ENCODE peak calls at places on chromosomes 4 and X, in six cellular contexts. B is colonic mucosa, V is SK-N-SH, Q is B cell, R is GM12865, M is lower leg skin. Y is an unnamed sample.

GRCh38 chr4:172996571-172997216 is 171.9 kb upstream of the GALNT7 start:
- DNase-seq in Q (no peak), R (no peak), M (no peak), B (no peak), V (no peak), Y (no peak)

GRCh38 chr4:80989921-80990544 is 40.5 kb upstream of the BMP3 start:
- DNase-seq in Q (peak), B (peak), M (no peak), V (peak), R (peak), Y (peak)

GRCh38 chr4:181008164-181008563 is 1235.0 kb upstream of the TENM3 start:
- DNase-seq in V (no peak), M (no peak), B (no peak), R (no peak), Q (no peak), Y (no peak)

GRCh38 chr4:110005461-110006056 is 92.9 kb downstream of the EGF start:
- DNase-seq in R (peak), B (no peak), M (no peak), V (peak), Q (peak), Y (no peak)

GRCh38 chr4:33746979-33747378 is 2497.3 kb downstream of the ARAP2 start:
- DNase-seq in Q (no peak), B (no peak), V (no peak), R (peak), M (no peak), Y (no peak)

GRCh38 chr4:73917081-73917501 is 47.9 kb downstream of the CXCL1 start:
- DNase-seq in M (no peak), B (no peak), Q (no peak), V (no peak), R (no peak), Y (no peak)

GRCh38 chr4:126611900-126612299 is 1020.9 kb upstream of the INTU start:
- DNase-seq in M (no peak), Q (no peak), B (no peak), R (no peak), V (no peak), Y (no peak)

GRCh38 chrX:18490816-18491215 is 65.4 kb downstream of the CDKL5 start:
- DNase-seq in M (no peak), V (no peak), B (no peak), Q (no peak), R (no peak), Y (no peak)

GRCh38 chr4:53763813-53764597 is 172.7 kb upstream of the LNX1 start:
- DNase-seq in R (no peak), M (no peak), Q (no peak), V (peak), B (no peak), Y (peak)

GRCh38 chr4:109912706-109913621 is at the start of gene EGF:
- DNase-seq in R (no peak), Q (no peak), M (no peak), V (no peak), B (peak), Y (no peak)

GRCh38 chrX:18884916-18885315 is 99.0 kb downstream of the PHKA2 start:
- DNase-seq in V (no peak), R (peak), M (no peak), B (no peak), Q (no peak), Y (no peak)

GRCh38 chrX:39726810-39727209 is 370.9 kb downstream of the BCOR start:
- DNase-seq in M (peak), V (peak), Q (no peak), B (no peak), R (no peak), Y (peak)

GRCh38 chrX:12901486-12901885 is 4.9 kb upstream of the TLR8 start:
- DNase-seq in Q (peak), M (peak), B (peak), V (peak), R (peak), Y (peak)

GRCh38 chr4:59571805-59572430 is 1628.2 kb upstream of the ADGRL3 start:
- DNase-seq in V (no peak), M (no peak), Q (no peak), R (peak), B (no peak), Y (no peak)

GRCh38 chr4:20512053-20512810 is 188.0 kb upstream of the PACRGL start:
- DNase-seq in M (no peak), B (no peak), Q (no peak), V (no peak), R (no peak), Y (no peak)

GRCh38 chrX:68985135-68985725 is 156.4 kb downstream of the EFNB1 start:
- DNase-seq in V (no peak), R (no peak), Q (no peak), M (no peak), B (no peak), Y (no peak)

GRCh38 chr4:26141101-26141830 is 179.5 kb upstream of the RBPJ start:
- DNase-seq in Q (no peak), V (no peak), B (no peak), R (no peak), M (no peak), Y (no peak)

GRCh38 chr4:155415662-155416061 is 38.9 kb upstream of the MAP9 start:
- DNase-seq in Q (no peak), R (no peak), V (no peak), M (no peak), B (no peak), Y (no peak)

GRCh38 chr4:103753868-103754653 is 34.3 kb upstream of the TACR3 start:
- DNase-seq in R (no peak), V (no peak), Q (no peak), M (no peak), B (no peak), Y (no peak)
- TF ChIP-seq CTCF in R (no peak), V (no peak), Q (no peak), M (no peak), B (no peak), Y (no peak)

GRCh38 chrX:20681691-20682090 is 415.0 kb upstream of the RPS6KA3 start:
- DNase-seq in R (no peak), Q (no peak), M (no peak), B (no peak), V (no peak), Y (no peak)

GRCh38 chrX:20685652-20686051 is 418.9 kb upstream of the RPS6KA3 start:
- DNase-seq in Q (no peak), M (no peak), R (no peak), B (no peak), V (no peak), Y (no peak)

GRCh38 chrX:20686256-20686655 is 419.5 kb upstream of the RPS6KA3 start:
- DNase-seq in M (no peak), V (no peak), B (no peak), Q (no peak), R (no peak), Y (no peak)

DNA sequence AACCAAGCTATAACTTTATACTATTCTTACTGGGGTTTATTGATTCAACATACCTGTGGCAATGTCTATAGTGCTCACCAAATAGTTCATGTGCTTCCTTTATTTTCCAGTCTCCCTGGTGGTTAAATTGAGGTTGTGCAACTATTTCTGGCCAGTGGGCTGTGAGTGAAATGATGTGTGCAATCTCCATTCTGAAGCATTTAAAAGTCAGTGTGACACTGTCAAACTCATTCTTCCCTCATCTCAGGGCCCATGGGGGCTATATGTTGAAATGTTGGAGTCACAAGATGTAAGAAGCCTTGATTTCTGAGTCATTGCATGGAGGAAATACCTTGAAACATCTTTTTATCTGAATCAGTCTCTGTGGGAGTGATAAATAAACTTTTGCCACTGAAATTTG is 414.3 kb upstream of the RPS6KA3 start:
- DNase-seq in R (no peak), B (no peak), M (no peak), V (no peak), Q (no peak), Y (no peak)
- TF ChIP-seq CTCF in R (no peak), B (no peak), M (no peak), V (peak), Q (no peak), Y (peak)

GRCh38 chrX:147803948-147804347 is 107.8 kb upstream of the FMR1 start:
- DNase-seq in M (no peak), V (peak), R (peak), Q (peak), B (no peak), Y (no peak)
- TF ChIP-seq CTCF in M (no peak), V (peak), R (peak), Q (no peak), B (peak), Y (no peak)

DNA sequence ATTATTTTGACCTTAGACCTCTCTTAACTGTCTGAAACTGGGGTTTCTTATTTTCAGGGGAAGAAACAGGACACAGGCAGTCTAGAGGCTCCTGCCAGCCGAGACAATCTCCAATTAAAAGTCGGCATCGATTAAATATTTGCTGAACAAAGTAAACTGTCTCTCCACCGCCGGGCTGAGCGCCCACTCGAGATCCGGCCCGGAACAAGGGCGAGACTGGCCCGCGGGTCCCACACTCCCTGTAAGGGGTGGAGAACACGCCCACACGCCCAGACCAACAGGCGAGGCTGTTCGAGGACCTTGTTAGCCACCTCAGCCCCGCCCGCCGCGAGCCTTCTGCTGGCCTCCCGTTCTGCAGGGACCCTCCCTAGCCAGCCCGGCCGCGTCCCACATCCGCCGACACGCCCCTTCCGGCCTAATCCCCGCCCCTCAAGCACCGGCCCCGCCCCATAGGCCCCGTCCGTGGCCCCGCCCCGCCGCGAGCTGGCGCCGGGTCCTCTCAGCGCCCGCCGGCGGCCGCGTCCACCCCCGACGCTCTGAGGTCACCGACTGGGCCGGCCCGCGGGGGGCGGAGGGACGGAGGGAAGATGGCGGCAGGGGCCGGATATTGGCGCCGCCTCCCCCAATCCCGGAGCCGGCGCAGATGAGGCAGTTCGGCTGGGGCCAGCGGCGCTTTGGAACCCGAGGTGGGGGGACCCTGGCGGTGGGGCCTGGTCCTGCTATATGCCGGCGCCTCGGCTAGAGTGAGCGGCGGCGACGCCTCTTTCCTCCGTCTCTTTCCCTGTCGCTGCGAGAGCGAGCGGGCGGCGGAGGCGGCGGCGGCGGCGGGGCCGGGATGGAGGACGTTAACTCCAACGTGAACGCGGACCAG is at the start of gene SLAIN2:
- DNase-seq in M (peak), B (peak), Q (peak), V (peak), R (peak), Y (peak)
- TF ChIP-seq CTCF in M (no peak), B (peak), Q (peak), V (peak), R (peak), Y (peak)

DNA sequence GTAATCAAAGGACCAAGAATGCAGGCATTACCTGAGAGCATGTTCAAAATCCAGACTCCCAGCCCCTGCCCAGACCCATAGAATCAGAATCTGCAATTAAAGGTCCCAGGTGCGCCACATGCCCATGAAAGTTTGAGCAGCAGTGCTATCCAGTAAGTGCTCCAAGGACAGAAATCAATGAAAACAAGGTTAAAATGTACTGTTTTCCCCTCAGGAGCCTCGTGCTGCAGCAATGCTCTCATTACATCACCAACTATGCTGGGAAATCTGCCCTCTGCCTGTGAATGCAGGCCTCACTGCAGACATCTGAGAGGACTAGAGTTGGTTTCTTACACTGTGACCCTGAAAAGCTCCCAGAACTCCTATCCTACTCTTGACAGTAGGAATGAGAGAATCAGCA is 21.1 kb downstream of the ANXA5 start:
- DNase-seq in Q (no peak), V (no peak), R (no peak), M (no peak), B (no peak), Y (no peak)
- TF ChIP-seq CTCF in Q (no peak), V (no peak), R (no peak), M (no peak), B (no peak), Y (peak)

GRCh38 chrX:6225307-6226052 is 3.2 kb downstream of the NLGN4X start:
- DNase-seq in Q (no peak), V (peak), M (no peak), B (no peak), R (no peak), Y (no peak)
- TF ChIP-seq CTCF in Q (no peak), V (no peak), M (no peak), B (no peak), R (no peak), Y (no peak)

GRCh38 chr4:85086721-85087120 is 120.2 kb upstream of the WDFY3 start:
- DNase-seq in Q (no peak), B (no peak), V (no peak), M (no peak), R (no peak), Y (no peak)

GRCh38 chr4:85081196-85081595 is 114.7 kb upstream of the WDFY3 start:
- DNase-seq in M (no peak), Q (no peak), B (no peak), V (no peak), R (no peak), Y (no peak)

GRCh38 chr4:85084371-85085170 is 118.1 kb upstream of the WDFY3 start:
- DNase-seq in R (peak), Q (peak), M (no peak), V (peak), B (peak), Y (peak)
- TF ChIP-seq CTCF in R (peak), Q (peak), M (no peak), V (peak), B (peak), Y (peak)

GRCh38 chr4:87510747-87511146 is 18.4 kb downstream of the SPARCL1 start:
- DNase-seq in Q (no peak), R (no peak), M (no peak), V (no peak), B (no peak), Y (no peak)

GRCh38 chr4:87511500-87511899 is 17.7 kb downstream of the SPARCL1 start:
- DNase-seq in Q (no peak), B (no peak), R (no peak), M (no peak), V (no peak), Y (no peak)

GRCh38 chr4:87502580-87503238 is 26.5 kb downstream of the SPARCL1 start:
- DNase-seq in M (no peak), B (no peak), R (no peak), V (no peak), Q (no peak), Y (peak)

GRCh38 chr4:87506974-87507701 is 22.0 kb downstream of the SPARCL1 start:
- DNase-seq in M (no peak), B (no peak), Q (no peak), R (no peak), V (no peak), Y (no peak)

GRCh38 chr4:87505862-87506261 is 23.3 kb downstream of the SPARCL1 start:
- DNase-seq in Q (no peak), B (no peak), V (no peak), R (no peak), M (no peak), Y (peak)
- TF ChIP-seq CTCF in Q (no peak), B (no peak), V (peak), R (no peak), M (no peak), Y (peak)

GRCh38 chrX:153662266-153662665 is 11.3 kb downstream of the PNCK start:
- DNase-seq in B (peak), Q (peak), V (peak), M (peak), R (peak), Y (peak)
- TF ChIP-seq CTCF in B (no peak), Q (peak), V (peak), M (no peak), R (peak), Y (peak)

GRCh38 chrX:77597511-77597910 is 150.3 kb downstream of the FGF16 start:
- DNase-seq in R (peak), M (no peak), B (no peak), Q (no peak), V (no peak), Y (no peak)

GRCh38 chrX:77595848-77596247 is 148.7 kb downstream of the FGF16 start:
- DNase-seq in B (no peak), Q (no peak), M (no peak), V (no peak), R (no peak), Y (no peak)

GRCh38 chrX:77597090-77597489 is 149.9 kb downstream of the FGF16 start:
- DNase-seq in R (no peak), V (peak), B (no peak), Q (no peak), M (no peak), Y (no peak)
- TF ChIP-seq CTCF in R (no peak), V (peak), B (no peak), Q (no peak), M (no peak), Y (peak)

Y was measured in BE2C.